ENCODE peak calls at places on chromosomes 16 and 17, in nine cellular contexts. S, U, F, G, H, Z, B, K and R are unnamed samples.

GRCh38 chr17:74758846-74759163 is 10.4 kb downstream of the NHERF1 start:
- DNase-seq in H (no peak), B (peak; percentile 70), U (no peak), Z (no peak), F (no peak), S (peak; percentile 79), G (no peak), K (no peak), R (no peak)

GRCh38 chr17:77365584-77366186 is 224.9 kb downstream of the SEC14L1 start:
- DNase-seq in K (no peak), H (no peak), G (peak; percentile 70), Z (no peak), B (peak; percentile 94), U (no peak), F (peak; percentile 83), S (peak; percentile 48), R (no peak)

GRCh38 chr17:3505008-3505407 is 29.2 kb downstream of the ASPA start:
- DNase-seq in G (no peak), S (no peak), B (no peak), F (no peak), Z (no peak), H (no peak), K (no peak), U (no peak), R (no peak)

GRCh38 chr17:70499067-70499786 is 329.9 kb downstream of the KCNJ2 start:
- DNase-seq in F (no peak), B (no peak), U (no peak), Z (no peak), S (no peak), G (no peak), H (no peak), K (no peak), R (no peak)

GRCh38 chr17:9233271-9233599 is 211.9 kb downstream of the NTN1 start:
- DNase-seq in B (no peak), U (no peak), Z (no peak), S (no peak), K (no peak), F (no peak), H (no peak), G (peak; percentile 21), R (no peak)

GRCh38 chr16:12339686-12340085 is 363.2 kb downstream of the SNX29 start:
- DNase-seq in S (no peak), U (no peak), H (no peak), G (no peak), Z (no peak), F (peak; percentile 74), K (no peak), B (no peak), R (no peak)

GRCh38 chr17:4087911-4088693 is 54.7 kb downstream of the ZZEF1 start:
- DNase-seq in U (peak; percentile 45), K (no peak), H (no peak), B (no peak), F (peak; percentile 62), S (no peak), G (no peak), Z (no peak), R (no peak)

GRCh38 chr16:24088767-24089166 is 167.4 kb upstream of the CACNG3 start:
- DNase-seq in S (no peak), B (no peak), K (no peak), U (no peak), H (no peak), Z (peak; percentile 17), F (no peak), G (no peak), R (no peak)

GRCh38 chr17:57955183-57955952 is at the start of gene CUEDC1:
- DNase-seq in S (peak; percentile 71), B (peak; percentile 94), H (peak; percentile 77), G (peak; percentile 82), K (peak; percentile 57), Z (peak; percentile 90), U (no peak), F (peak; percentile 61), R (peak; percentile 72)

GRCh38 chr17:68591583-68591982 is 9.6 kb downstream of the FAM20A start:
- DNase-seq in K (no peak), H (no peak), Z (peak; percentile 20), B (peak; percentile 70), U (no peak), G (no peak), F (no peak), S (no peak), R (no peak)

GRCh38 chr17:37273419-37274051 is 102.2 kb upstream of the C17orf78 start:
- DNase-seq in K (no peak), F (peak; percentile 22), Z (peak; percentile 24), G (no peak), S (peak; percentile 29), B (no peak), U (no peak), H (no peak), R (no peak)

GRCh38 chr16:48612621-48613020 is 2.6 kb upstream of the N4BP1 start:
- DNase-seq in Z (no peak), F (no peak), G (no peak), K (no peak), H (no peak), S (no peak), U (no peak), B (no peak), R (no peak)

GRCh38 chr17:34638526-34639260 is 59.3 kb downstream of the TMEM132E start:
- DNase-seq in K (no peak), F (no peak), B (peak; percentile 12), G (no peak), Z (no peak), H (no peak), U (no peak), S (no peak), R (no peak)
- TF ChIP-seq CTCF in K (no peak), F (peak; percentile 59), B (no peak), G (no peak), Z (peak; percentile 25), H (peak; percentile 11), U (no peak), S (peak; percentile 30), R (no peak)

GRCh38 chr17:30956764-30957374 is 14.0 kb upstream of the RNF135 start:
- DNase-seq in G (no peak), Z (no peak), F (no peak), H (no peak), K (no peak), U (no peak), B (peak; percentile 29), S (no peak), R (no peak)
- TF ChIP-seq CTCF in G (no peak), Z (no peak), F (no peak), H (no peak), K (no peak), U (no peak), B (no peak), S (no peak), R (no peak)

DNA sequence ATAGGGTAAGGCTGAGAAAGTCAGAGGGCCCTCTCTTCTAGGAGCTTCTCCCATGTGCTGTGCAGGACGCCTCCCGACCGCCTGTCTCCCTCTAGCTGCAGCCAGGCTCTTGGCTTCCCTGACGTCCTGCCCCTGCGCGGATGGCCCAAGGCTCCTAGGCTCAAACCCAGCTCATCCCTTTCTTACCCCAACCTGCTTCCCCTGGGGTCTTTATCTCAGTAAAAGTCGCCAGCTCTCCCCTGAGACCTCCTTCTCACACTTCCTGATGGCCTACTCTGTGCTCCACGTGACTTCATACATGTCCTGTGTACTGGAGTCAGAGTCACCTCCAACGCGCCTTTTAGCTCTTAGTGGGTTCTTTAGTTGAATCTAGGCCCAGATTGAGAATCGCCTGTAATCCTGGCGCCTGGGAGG is 1.1 kb upstream of the ZNF747 start:
- DNase-seq in Z (peak; percentile 59), F (peak; percentile 64), K (peak; percentile 80), S (peak; percentile 74), B (peak; percentile 93), G (peak; percentile 88), U (no peak), H (peak; percentile 67), R (peak; percentile 36)
- TF ChIP-seq CTCF in Z (peak; percentile 26), F (peak; percentile 65), K (peak; percentile 84), S (peak; percentile 81), B (peak; percentile 68), G (peak; percentile 38), U (peak; percentile 66), H (no peak), R (peak; percentile 58)

GRCh38 chr17:48322060-48322459 is 108.0 kb downstream of the SKAP1 start:
- DNase-seq in H (no peak), S (no peak), U (no peak), G (no peak), F (peak; percentile 6), Z (no peak), K (no peak), B (no peak), R (no peak)
- TF ChIP-seq CTCF in H (no peak), S (peak; percentile 19), U (peak; percentile 45), G (no peak), F (peak; percentile 57), Z (no peak), K (no peak), B (no peak), R (no peak)

GRCh38 chr17:38558751-38559024 is 47.1 kb downstream of the SRCIN1 start:
- DNase-seq in B (no peak), U (no peak), Z (no peak), S (no peak), F (no peak), H (no peak), G (no peak), K (no peak), R (no peak)

GRCh38 chr17:38559025-38559879 is 46.5 kb downstream of the SRCIN1 start:
- DNase-seq in H (peak; percentile 56), B (peak; percentile 97), K (peak; percentile 89), Z (peak; percentile 93), G (peak; percentile 95), S (peak; percentile 96), U (no peak), F (peak; percentile 48), R (peak; percentile 56)

GRCh38 chr17:38557395-38557794 is 48.4 kb downstream of the SRCIN1 start:
- DNase-seq in B (no peak), S (no peak), Z (no peak), F (no peak), H (no peak), K (no peak), G (no peak), U (no peak), R (no peak)

GRCh38 chr17:38559880-38560230 is 45.9 kb downstream of the SRCIN1 start:
- DNase-seq in K (no peak), G (no peak), S (no peak), Z (no peak), H (no peak), U (no peak), F (no peak), B (no peak), R (no peak)

DNA sequence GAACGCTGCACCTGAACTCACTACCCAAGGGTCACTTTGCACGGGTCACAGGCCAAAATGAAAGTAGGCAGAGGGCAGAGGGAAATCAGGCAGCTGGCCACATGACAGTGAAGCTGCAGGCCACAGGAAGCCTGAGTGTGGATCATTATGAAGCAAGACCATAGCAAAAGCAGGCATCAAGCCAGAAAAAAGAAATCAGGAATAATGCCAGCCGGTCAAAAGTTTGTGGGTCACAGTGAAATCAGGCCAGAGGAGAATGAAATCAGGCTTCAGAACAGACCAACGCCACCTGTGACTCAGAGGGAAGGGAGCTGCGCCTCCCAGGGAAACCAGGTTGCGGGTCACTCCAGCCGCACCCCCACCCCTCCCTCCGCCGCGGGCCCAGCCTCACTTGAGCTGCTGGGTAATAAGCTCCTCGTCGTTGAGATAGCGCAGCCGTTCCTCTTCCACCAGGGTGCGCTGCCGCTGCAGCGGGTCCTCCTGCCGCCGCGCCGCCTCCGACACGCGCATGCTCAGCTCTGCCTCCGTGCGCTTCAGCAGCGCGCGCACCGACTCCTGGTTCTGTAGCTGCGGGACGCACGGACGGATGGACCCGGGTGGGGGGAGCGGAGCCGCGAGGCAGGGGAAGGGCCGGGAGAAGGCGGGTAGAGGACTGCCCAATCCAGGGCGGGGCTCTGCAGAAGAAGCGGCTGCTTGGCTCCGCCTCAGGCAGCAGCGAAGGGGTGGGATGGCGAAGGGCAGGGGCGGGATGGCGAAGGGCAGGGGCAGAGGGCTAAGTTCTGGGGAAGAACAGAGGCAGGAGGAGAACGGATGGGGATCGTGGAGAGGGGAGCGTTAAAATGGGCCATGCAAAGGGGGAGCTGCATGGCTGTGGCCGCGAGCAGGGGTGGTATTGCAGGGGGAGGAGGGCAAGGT is 47.7 kb downstream of the SRCIN1 start:
- DNase-seq in U (peak; percentile 87), S (peak; percentile 95), G (peak; percentile 93), H (peak; percentile 91), Z (peak; percentile 94), F (peak; percentile 90), K (peak; percentile 88), B (peak; percentile 97), R (peak; percentile 93)
- TF ChIP-seq CTCF in U (peak; percentile 87), S (peak; percentile 97), G (peak; percentile 90), H (peak; percentile 80), Z (peak; percentile 84), F (peak; percentile 91), K (peak; percentile 98), B (peak; percentile 98), R (peak; percentile 92)